ENCODE peak calls at places on chromosome 14, in ten cellular contexts. One of them, this sample, is unnamed.

GRCh38 chr14:71716371-71716770 is 215.9 kb upstream of the RGS6 start:
- DNase-seq in ureter: no peak
- DNase-seq in ELR: peak; percentile 68
- DNase-seq in caudate nucleus: no peak
- DNase-seq in brain microvascular endothelial cell: peak; percentile 85
- DNase-seq in left colon: no peak
- DNase-seq in GM20000: no peak
- DNase-seq in esophagus squamous epithelium: no peak
- DNase-seq in PC-3: no peak
- DNase-seq in activated T-helper 1 cell treated with Interleukin-2 at 50 U/mL for 16 hours: no peak
- DNase-seq in this sample: no peak

GRCh38 chr14:104284107-104284592 is 145.8 kb downstream of the KIF26A start:
- DNase-seq in caudate nucleus: no peak
- DNase-seq in PC-3: no peak
- DNase-seq in GM20000: no peak
- DNase-seq in brain microvascular endothelial cell: no peak
- DNase-seq in left colon: peak; percentile 44
- DNase-seq in ureter: no peak
- DNase-seq in activated T-helper 1 cell treated with Interleukin-2 at 50 U/mL for 16 hours: no peak
- DNase-seq in ELR: no peak
- DNase-seq in esophagus squamous epithelium: no peak
- DNase-seq in this sample: no peak

GRCh38 chr14:105839425-105840265 is 313.3 kb downstream of the TMEM121 start:
- DNase-seq in left colon: no peak
- DNase-seq in ureter: no peak
- DNase-seq in GM20000: no peak
- DNase-seq in activated T-helper 1 cell treated with Interleukin-2 at 50 U/mL for 16 hours: no peak
- DNase-seq in PC-3: no peak
- DNase-seq in brain microvascular endothelial cell: no peak
- DNase-seq in ELR: no peak
- DNase-seq in caudate nucleus: no peak
- DNase-seq in esophagus squamous epithelium: no peak
- DNase-seq in this sample: no peak

GRCh38 chr14:72892103-72892878 is 1.6 kb downstream of the DPF3 start:
- DNase-seq in ELR: peak; percentile 69
- DNase-seq in ureter: no peak
- DNase-seq in GM20000: peak; percentile 27
- DNase-seq in PC-3: peak; percentile 55
- DNase-seq in left colon: peak; percentile 31
- DNase-seq in activated T-helper 1 cell treated with Interleukin-2 at 50 U/mL for 16 hours: no peak
- DNase-seq in brain microvascular endothelial cell: peak; percentile 37
- DNase-seq in esophagus squamous epithelium: no peak
- DNase-seq in caudate nucleus: no peak
- DNase-seq in this sample: peak; percentile 20

GRCh38 chr14:34692348-34692747 is 22.0 kb downstream of the CFL2 start:
- DNase-seq in ureter: no peak
- DNase-seq in PC-3: no peak
- DNase-seq in esophagus squamous epithelium: no peak
- DNase-seq in left colon: no peak
- DNase-seq in caudate nucleus: no peak
- DNase-seq in ELR: no peak
- DNase-seq in activated T-helper 1 cell treated with Interleukin-2 at 50 U/mL for 16 hours: no peak
- DNase-seq in brain microvascular endothelial cell: no peak
- DNase-seq in GM20000: no peak
- DNase-seq in this sample: no peak

GRCh38 chr14:105486333-105486973 is at the start of gene CRIP1:
- DNase-seq in brain microvascular endothelial cell: no peak
- DNase-seq in left colon: no peak
- DNase-seq in esophagus squamous epithelium: no peak
- DNase-seq in PC-3: no peak
- DNase-seq in ELR: no peak
- DNase-seq in caudate nucleus: no peak
- DNase-seq in ureter: peak; percentile 56
- DNase-seq in activated T-helper 1 cell treated with Interleukin-2 at 50 U/mL for 16 hours: no peak
- DNase-seq in GM20000: peak; percentile 63
- DNase-seq in this sample: no peak

GRCh38 chr14:99430491-99430890 is 50.2 kb downstream of the SETD3 start:
- DNase-seq in esophagus squamous epithelium: no peak
- DNase-seq in left colon: no peak
- DNase-seq in PC-3: peak; percentile 10
- DNase-seq in ELR: peak; percentile 41
- DNase-seq in activated T-helper 1 cell treated with Interleukin-2 at 50 U/mL for 16 hours: peak; percentile 8
- DNase-seq in ureter: no peak
- DNase-seq in caudate nucleus: no peak
- DNase-seq in GM20000: no peak
- DNase-seq in brain microvascular endothelial cell: no peak
- DNase-seq in this sample: peak; percentile 66

GRCh38 chr14:50333010-50333409 is 20.9 kb downstream of the DMAC2L start:
- DNase-seq in PC-3: peak; percentile 70
- DNase-seq in brain microvascular endothelial cell: peak; percentile 91
- DNase-seq in ureter: no peak
- DNase-seq in left colon: no peak
- DNase-seq in esophagus squamous epithelium: no peak
- DNase-seq in caudate nucleus: no peak
- DNase-seq in ELR: peak; percentile 74
- DNase-seq in activated T-helper 1 cell treated with Interleukin-2 at 50 U/mL for 16 hours: no peak
- DNase-seq in GM20000: no peak
- DNase-seq in this sample: peak; percentile 20

GRCh38 chr14:73241481-73242165 is 4.3 kb downstream of the PAPLN start:
- DNase-seq in esophagus squamous epithelium: no peak
- DNase-seq in left colon: no peak
- DNase-seq in brain microvascular endothelial cell: no peak
- DNase-seq in ureter: no peak
- DNase-seq in caudate nucleus: no peak
- DNase-seq in ELR: no peak
- DNase-seq in GM20000: peak; percentile 13
- DNase-seq in PC-3: no peak
- DNase-seq in activated T-helper 1 cell treated with Interleukin-2 at 50 U/mL for 16 hours: no peak
- DNase-seq in this sample: no peak

GRCh38 chr14:96057738-96058137 is 18.6 kb downstream of the C14orf132 start:
- DNase-seq in ureter: peak; percentile 8
- DNase-seq in caudate nucleus: no peak
- DNase-seq in GM20000: no peak
- DNase-seq in brain microvascular endothelial cell: no peak
- DNase-seq in ELR: no peak
- DNase-seq in activated T-helper 1 cell treated with Interleukin-2 at 50 U/mL for 16 hours: no peak
- DNase-seq in esophagus squamous epithelium: no peak
- DNase-seq in left colon: no peak
- DNase-seq in PC-3: no peak
- DNase-seq in this sample: no peak

GRCh38 chr14:89672636-89673279 is 255.7 kb upstream of the FOXN3 start:
- DNase-seq in ureter: no peak
- DNase-seq in brain microvascular endothelial cell: peak; percentile 17
- DNase-seq in left colon: peak; percentile 82
- DNase-seq in ELR: no peak
- DNase-seq in GM20000: no peak
- DNase-seq in activated T-helper 1 cell treated with Interleukin-2 at 50 U/mL for 16 hours: no peak
- DNase-seq in PC-3: peak; percentile 3
- DNase-seq in caudate nucleus: no peak
- DNase-seq in esophagus squamous epithelium: no peak
- DNase-seq in this sample: no peak

GRCh38 chr14:61472025-61472672 is 150.8 kb downstream of the PRKCH start:
- DNase-seq in ureter: peak; percentile 69
- DNase-seq in GM20000: no peak
- DNase-seq in ELR: peak; percentile 98
- DNase-seq in brain microvascular endothelial cell: peak; percentile 98
- DNase-seq in left colon: no peak
- DNase-seq in caudate nucleus: no peak
- DNase-seq in esophagus squamous epithelium: no peak
- DNase-seq in PC-3: peak; percentile 100
- DNase-seq in activated T-helper 1 cell treated with Interleukin-2 at 50 U/mL for 16 hours: peak; percentile 15
- DNase-seq in this sample: no peak

GRCh38 chr14:24982472-24983155 is 67.3 kb downstream of the STXBP6 start:
- DNase-seq in PC-3: peak; percentile 37
- DNase-seq in ELR: peak; percentile 47
- DNase-seq in GM20000: no peak
- DNase-seq in ureter: no peak
- DNase-seq in activated T-helper 1 cell treated with Interleukin-2 at 50 U/mL for 16 hours: no peak
- DNase-seq in brain microvascular endothelial cell: peak; percentile 6
- DNase-seq in caudate nucleus: no peak
- DNase-seq in esophagus squamous epithelium: no peak
- DNase-seq in left colon: no peak
- DNase-seq in this sample: no peak

GRCh38 chr14:94423465-94424056 is 29.0 kb downstream of the SERPINA11 start:
- DNase-seq in PC-3: peak; percentile 66
- DNase-seq in ureter: peak; percentile 64
- DNase-seq in caudate nucleus: no peak
- DNase-seq in activated T-helper 1 cell treated with Interleukin-2 at 50 U/mL for 16 hours: no peak
- DNase-seq in GM20000: peak; percentile 58
- DNase-seq in brain microvascular endothelial cell: peak; percentile 68
- DNase-seq in left colon: peak; percentile 51
- DNase-seq in ELR: peak; percentile 88
- DNase-seq in esophagus squamous epithelium: no peak
- DNase-seq in this sample: peak; percentile 78

GRCh38 chr14:71529855-71530254 is 402.4 kb upstream of the RGS6 start:
- DNase-seq in caudate nucleus: no peak
- DNase-seq in activated T-helper 1 cell treated with Interleukin-2 at 50 U/mL for 16 hours: no peak
- DNase-seq in left colon: no peak
- DNase-seq in ureter: no peak
- DNase-seq in esophagus squamous epithelium: no peak
- DNase-seq in ELR: no peak
- DNase-seq in GM20000: no peak
- DNase-seq in brain microvascular endothelial cell: peak; percentile 54
- DNase-seq in PC-3: no peak
- DNase-seq in this sample: peak; percentile 38

GRCh38 chr14:57401501-57401900 is 11.1 kb downstream of the NAA30 start:
- DNase-seq in left colon: no peak
- DNase-seq in brain microvascular endothelial cell: no peak
- DNase-seq in ELR: no peak
- DNase-seq in GM20000: no peak
- DNase-seq in ureter: no peak
- DNase-seq in PC-3: no peak
- DNase-seq in activated T-helper 1 cell treated with Interleukin-2 at 50 U/mL for 16 hours: no peak
- DNase-seq in caudate nucleus: no peak
- DNase-seq in esophagus squamous epithelium: no peak
- DNase-seq in this sample: no peak

GRCh38 chr14:103273145-103273846 is 60.7 kb upstream of the EIF5 start:
- DNase-seq in GM20000: no peak
- DNase-seq in left colon: no peak
- DNase-seq in activated T-helper 1 cell treated with Interleukin-2 at 50 U/mL for 16 hours: no peak
- DNase-seq in esophagus squamous epithelium: no peak
- DNase-seq in caudate nucleus: no peak
- DNase-seq in PC-3: no peak
- DNase-seq in brain microvascular endothelial cell: no peak
- DNase-seq in ureter: peak; percentile 50
- DNase-seq in ELR: no peak
- DNase-seq in this sample: peak; percentile 33

GRCh38 chr14:65732112-65732511 is 319.6 kb downstream of the FUT8 start:
- DNase-seq in activated T-helper 1 cell treated with Interleukin-2 at 50 U/mL for 16 hours: no peak
- DNase-seq in GM20000: peak; percentile 69
- DNase-seq in ELR: no peak
- DNase-seq in ureter: no peak
- DNase-seq in left colon: no peak
- DNase-seq in PC-3: peak; percentile 7
- DNase-seq in brain microvascular endothelial cell: no peak
- DNase-seq in esophagus squamous epithelium: no peak
- DNase-seq in caudate nucleus: no peak
- DNase-seq in this sample: no peak

GRCh38 chr14:22420598-22421186 is 168.3 kb downstream of the DAD1 start:
- DNase-seq in PC-3: no peak
- DNase-seq in activated T-helper 1 cell treated with Interleukin-2 at 50 U/mL for 16 hours: no peak
- DNase-seq in ELR: no peak
- DNase-seq in esophagus squamous epithelium: no peak
- DNase-seq in brain microvascular endothelial cell: no peak
- DNase-seq in ureter: no peak
- DNase-seq in GM20000: no peak
- DNase-seq in left colon: no peak
- DNase-seq in caudate nucleus: no peak
- DNase-seq in this sample: no peak

GRCh38 chr14:101823081-101823480 is 61.6 kb downstream of the PPP2R5C start:
- DNase-seq in ELR: no peak
- DNase-seq in caudate nucleus: no peak
- DNase-seq in PC-3: no peak
- DNase-seq in brain microvascular endothelial cell: no peak
- DNase-seq in left colon: no peak
- DNase-seq in ureter: no peak
- DNase-seq in esophagus squamous epithelium: no peak
- DNase-seq in activated T-helper 1 cell treated with Interleukin-2 at 50 U/mL for 16 hours: no peak
- DNase-seq in GM20000: no peak
- DNase-seq in this sample: no peak

GRCh38 chr14:20714593-20715250 is 26.2 kb downstream of the ANG start:
- DNase-seq in ureter: peak; percentile 84
- DNase-seq in PC-3: peak; percentile 39
- DNase-seq in activated T-helper 1 cell treated with Interleukin-2 at 50 U/mL for 16 hours: no peak
- DNase-seq in ELR: no peak
- DNase-seq in brain microvascular endothelial cell: peak; percentile 73
- DNase-seq in GM20000: no peak
- DNase-seq in esophagus squamous epithelium: no peak
- DNase-seq in caudate nucleus: no peak
- DNase-seq in left colon: peak; percentile 78
- DNase-seq in this sample: peak; percentile 93

GRCh38 chr14:77278461-77279230 is 7.6 kb upstream of the NGB start:
- DNase-seq in PC-3: no peak
- DNase-seq in esophagus squamous epithelium: no peak
- DNase-seq in caudate nucleus: no peak
- DNase-seq in ELR: no peak
- DNase-seq in GM20000: no peak
- DNase-seq in activated T-helper 1 cell treated with Interleukin-2 at 50 U/mL for 16 hours: no peak
- DNase-seq in brain microvascular endothelial cell: no peak
- DNase-seq in ureter: no peak
- DNase-seq in left colon: no peak
- DNase-seq in this sample: no peak